ENCODE peak calls at places on chromosomes 2 and 18, in nine cellular contexts. One of them, this sample, is unnamed.

GRCh38 chr18:47847635-47848034 is 82.8 kb downstream of the SMAD2 start:
- DNase-seq in iris pigment epithelial cell: peak
- DNase-seq in AG08396: no peak
- DNase-seq in stimulated activated CD4-positive, alpha-beta T cell treated with anti-CD3 and anti-CD28 coated beads, Interleukin-1b, Interleukin-23, amount 100 ng/mL, for 1 hour: no peak
- DNase-seq in T-helper 17 cell: no peak
- DNase-seq in left ventricle myocardium superior: no peak
- DNase-seq in EH: no peak
- DNase-seq in T-helper 2 cell: no peak
- DNase-seq in adrenal gland: no peak
- DNase-seq in this sample: no peak

GRCh38 chr2:105769504-105769903 is 24.8 kb downstream of the NCK2 start:
- DNase-seq in iris pigment epithelial cell: no peak
- DNase-seq in AG08396: no peak
- DNase-seq in stimulated activated CD4-positive, alpha-beta T cell treated with anti-CD3 and anti-CD28 coated beads, Interleukin-1b, Interleukin-23, amount 100 ng/mL, for 1 hour: no peak
- DNase-seq in T-helper 17 cell: no peak
- DNase-seq in left ventricle myocardium superior: no peak
- DNase-seq in EH: no peak
- DNase-seq in T-helper 2 cell: no peak
- DNase-seq in adrenal gland: no peak
- DNase-seq in this sample: no peak

GRCh38 chr2:109383505-109384307 is 230.1 kb downstream of the SEPTIN10 start:
- DNase-seq in iris pigment epithelial cell: no peak
- DNase-seq in AG08396: no peak
- DNase-seq in stimulated activated CD4-positive, alpha-beta T cell treated with anti-CD3 and anti-CD28 coated beads, Interleukin-1b, Interleukin-23, amount 100 ng/mL, for 1 hour: no peak
- DNase-seq in T-helper 17 cell: no peak
- DNase-seq in left ventricle myocardium superior: no peak
- DNase-seq in EH: no peak
- DNase-seq in T-helper 2 cell: no peak
- DNase-seq in adrenal gland: no peak
- DNase-seq in this sample: no peak

GRCh38 chr2:61677942-61678341 is 139.8 kb upstream of the XPO1 start:
- DNase-seq in iris pigment epithelial cell: no peak
- DNase-seq in AG08396: no peak
- DNase-seq in stimulated activated CD4-positive, alpha-beta T cell treated with anti-CD3 and anti-CD28 coated beads, Interleukin-1b, Interleukin-23, amount 100 ng/mL, for 1 hour: no peak
- DNase-seq in T-helper 17 cell: no peak
- DNase-seq in left ventricle myocardium superior: no peak
- DNase-seq in EH: no peak
- DNase-seq in T-helper 2 cell: no peak
- DNase-seq in adrenal gland: no peak
- DNase-seq in this sample: no peak

GRCh38 chr2:23422089-23423061 is 37.4 kb downstream of the KLHL29 start:
- DNase-seq in iris pigment epithelial cell: no peak
- DNase-seq in AG08396: no peak
- DNase-seq in stimulated activated CD4-positive, alpha-beta T cell treated with anti-CD3 and anti-CD28 coated beads, Interleukin-1b, Interleukin-23, amount 100 ng/mL, for 1 hour: no peak
- DNase-seq in T-helper 17 cell: no peak
- DNase-seq in left ventricle myocardium superior: no peak
- DNase-seq in EH: no peak
- DNase-seq in T-helper 2 cell: no peak
- DNase-seq in adrenal gland: peak
- DNase-seq in this sample: no peak

GRCh38 chr2:118992740-118993391 is 50.9 kb downstream of the MARCO start:
- DNase-seq in iris pigment epithelial cell: no peak
- DNase-seq in AG08396: no peak
- DNase-seq in stimulated activated CD4-positive, alpha-beta T cell treated with anti-CD3 and anti-CD28 coated beads, Interleukin-1b, Interleukin-23, amount 100 ng/mL, for 1 hour: no peak
- DNase-seq in T-helper 17 cell: no peak
- DNase-seq in left ventricle myocardium superior: no peak
- DNase-seq in EH: no peak
- DNase-seq in T-helper 2 cell: no peak
- DNase-seq in adrenal gland: peak
- DNase-seq in this sample: no peak

GRCh38 chr2:133736674-133737073 is 168.4 kb upstream of the NCKAP5 start:
- DNase-seq in iris pigment epithelial cell: no peak
- DNase-seq in AG08396: no peak
- DNase-seq in stimulated activated CD4-positive, alpha-beta T cell treated with anti-CD3 and anti-CD28 coated beads, Interleukin-1b, Interleukin-23, amount 100 ng/mL, for 1 hour: no peak
- DNase-seq in T-helper 17 cell: no peak
- DNase-seq in left ventricle myocardium superior: no peak
- DNase-seq in EH: no peak
- DNase-seq in T-helper 2 cell: no peak
- DNase-seq in adrenal gland: no peak
- DNase-seq in this sample: no peak

GRCh38 chr2:20525041-20526035 is 78.5 kb downstream of the RHOB start:
- DNase-seq in iris pigment epithelial cell: peak
- DNase-seq in AG08396: peak
- DNase-seq in stimulated activated CD4-positive, alpha-beta T cell treated with anti-CD3 and anti-CD28 coated beads, Interleukin-1b, Interleukin-23, amount 100 ng/mL, for 1 hour: no peak
- DNase-seq in T-helper 17 cell: no peak
- DNase-seq in left ventricle myocardium superior: no peak
- DNase-seq in EH: peak
- DNase-seq in T-helper 2 cell: no peak
- DNase-seq in adrenal gland: peak
- DNase-seq in this sample: peak

GRCh38 chr2:234973008-234973407 is 21.2 kb downstream of the SH3BP4 start:
- DNase-seq in iris pigment epithelial cell: peak
- DNase-seq in AG08396: no peak
- DNase-seq in stimulated activated CD4-positive, alpha-beta T cell treated with anti-CD3 and anti-CD28 coated beads, Interleukin-1b, Interleukin-23, amount 100 ng/mL, for 1 hour: no peak
- DNase-seq in T-helper 17 cell: no peak
- DNase-seq in left ventricle myocardium superior: no peak
- DNase-seq in EH: peak
- DNase-seq in T-helper 2 cell: no peak
- DNase-seq in adrenal gland: no peak
- DNase-seq in this sample: no peak

GRCh38 chr2:218360453-218360852 is 3.8 kb downstream of the CATIP start:
- DNase-seq in iris pigment epithelial cell: no peak
- DNase-seq in AG08396: no peak
- DNase-seq in stimulated activated CD4-positive, alpha-beta T cell treated with anti-CD3 and anti-CD28 coated beads, Interleukin-1b, Interleukin-23, amount 100 ng/mL, for 1 hour: no peak
- DNase-seq in T-helper 17 cell: no peak
- DNase-seq in left ventricle myocardium superior: no peak
- DNase-seq in EH: no peak
- DNase-seq in T-helper 2 cell: no peak
- DNase-seq in adrenal gland: no peak
- DNase-seq in this sample: no peak

GRCh38 chr2:10987439-10987838 is 75.7 kb downstream of the KCNF1 start:
- DNase-seq in iris pigment epithelial cell: no peak
- DNase-seq in AG08396: no peak
- DNase-seq in stimulated activated CD4-positive, alpha-beta T cell treated with anti-CD3 and anti-CD28 coated beads, Interleukin-1b, Interleukin-23, amount 100 ng/mL, for 1 hour: no peak
- DNase-seq in T-helper 17 cell: no peak
- DNase-seq in left ventricle myocardium superior: no peak
- DNase-seq in EH: no peak
- DNase-seq in T-helper 2 cell: no peak
- DNase-seq in adrenal gland: no peak
- DNase-seq in this sample: no peak

GRCh38 chr2:47344890-47345583 is 57.9 kb upstream of the MSH2 start:
- DNase-seq in iris pigment epithelial cell: peak
- DNase-seq in AG08396: peak
- DNase-seq in stimulated activated CD4-positive, alpha-beta T cell treated with anti-CD3 and anti-CD28 coated beads, Interleukin-1b, Interleukin-23, amount 100 ng/mL, for 1 hour: no peak
- DNase-seq in T-helper 17 cell: no peak
- DNase-seq in left ventricle myocardium superior: peak
- DNase-seq in EH: peak
- DNase-seq in T-helper 2 cell: no peak
- DNase-seq in adrenal gland: peak
- DNase-seq in this sample: peak

GRCh38 chr2:56801214-56801613 is 617.4 kb downstream of the CCDC85A start:
- DNase-seq in iris pigment epithelial cell: no peak
- DNase-seq in AG08396: no peak
- DNase-seq in stimulated activated CD4-positive, alpha-beta T cell treated with anti-CD3 and anti-CD28 coated beads, Interleukin-1b, Interleukin-23, amount 100 ng/mL, for 1 hour: no peak
- DNase-seq in T-helper 17 cell: no peak
- DNase-seq in left ventricle myocardium superior: no peak
- DNase-seq in EH: no peak
- DNase-seq in T-helper 2 cell: no peak
- DNase-seq in adrenal gland: no peak
- DNase-seq in this sample: no peak

GRCh38 chr2:157940024-157940423 is 63.9 kb upstream of the ACVR1 start:
- DNase-seq in iris pigment epithelial cell: no peak
- DNase-seq in AG08396: no peak
- DNase-seq in stimulated activated CD4-positive, alpha-beta T cell treated with anti-CD3 and anti-CD28 coated beads, Interleukin-1b, Interleukin-23, amount 100 ng/mL, for 1 hour: no peak
- DNase-seq in T-helper 17 cell: no peak
- DNase-seq in left ventricle myocardium superior: no peak
- DNase-seq in EH: no peak
- DNase-seq in T-helper 2 cell: no peak
- DNase-seq in adrenal gland: no peak
- DNase-seq in this sample: no peak

GRCh38 chr2:158663796-158664195 is 131.3 kb upstream of the DAPL1 start:
- DNase-seq in iris pigment epithelial cell: no peak
- DNase-seq in AG08396: no peak
- DNase-seq in stimulated activated CD4-positive, alpha-beta T cell treated with anti-CD3 and anti-CD28 coated beads, Interleukin-1b, Interleukin-23, amount 100 ng/mL, for 1 hour: no peak
- DNase-seq in T-helper 17 cell: no peak
- DNase-seq in left ventricle myocardium superior: no peak
- DNase-seq in EH: no peak
- DNase-seq in T-helper 2 cell: no peak
- DNase-seq in adrenal gland: no peak
- DNase-seq in this sample: no peak

GRCh38 chr2:113240915-113241911 is 37.5 kb downstream of the PAX8 start:
- DNase-seq in iris pigment epithelial cell: peak
- DNase-seq in AG08396: peak
- DNase-seq in stimulated activated CD4-positive, alpha-beta T cell treated with anti-CD3 and anti-CD28 coated beads, Interleukin-1b, Interleukin-23, amount 100 ng/mL, for 1 hour: peak
- DNase-seq in T-helper 17 cell: no peak
- DNase-seq in left ventricle myocardium superior: peak
- DNase-seq in EH: peak
- DNase-seq in T-helper 2 cell: no peak
- DNase-seq in adrenal gland: peak
- DNase-seq in this sample: peak

GRCh38 chr2:101736861-101737291 is 39.4 kb downstream of the MAP4K4 start:
- DNase-seq in iris pigment epithelial cell: peak
- DNase-seq in AG08396: peak
- DNase-seq in stimulated activated CD4-positive, alpha-beta T cell treated with anti-CD3 and anti-CD28 coated beads, Interleukin-1b, Interleukin-23, amount 100 ng/mL, for 1 hour: no peak
- DNase-seq in T-helper 17 cell: no peak
- DNase-seq in left ventricle myocardium superior: no peak
- DNase-seq in EH: peak
- DNase-seq in T-helper 2 cell: no peak
- DNase-seq in adrenal gland: no peak
- DNase-seq in this sample: peak

GRCh38 chr2:99576775-99577174 is 87.0 kb upstream of the REV1 start:
- DNase-seq in iris pigment epithelial cell: no peak
- DNase-seq in AG08396: no peak
- DNase-seq in stimulated activated CD4-positive, alpha-beta T cell treated with anti-CD3 and anti-CD28 coated beads, Interleukin-1b, Interleukin-23, amount 100 ng/mL, for 1 hour: no peak
- DNase-seq in T-helper 17 cell: no peak
- DNase-seq in left ventricle myocardium superior: no peak
- DNase-seq in EH: no peak
- DNase-seq in T-helper 2 cell: no peak
- DNase-seq in adrenal gland: peak
- DNase-seq in this sample: no peak

GRCh38 chr2:147659051-147659450 is 185.8 kb upstream of the ACVR2A start:
- DNase-seq in iris pigment epithelial cell: no peak
- DNase-seq in AG08396: no peak
- DNase-seq in stimulated activated CD4-positive, alpha-beta T cell treated with anti-CD3 and anti-CD28 coated beads, Interleukin-1b, Interleukin-23, amount 100 ng/mL, for 1 hour: no peak
- DNase-seq in T-helper 17 cell: no peak
- DNase-seq in left ventricle myocardium superior: no peak
- DNase-seq in EH: peak
- DNase-seq in T-helper 2 cell: no peak
- DNase-seq in adrenal gland: no peak
- DNase-seq in this sample: no peak

GRCh38 chr2:221494556-221494955 is 77.5 kb downstream of the EPHA4 start:
- DNase-seq in iris pigment epithelial cell: peak
- DNase-seq in AG08396: no peak
- DNase-seq in stimulated activated CD4-positive, alpha-beta T cell treated with anti-CD3 and anti-CD28 coated beads, Interleukin-1b, Interleukin-23, amount 100 ng/mL, for 1 hour: no peak
- DNase-seq in T-helper 17 cell: no peak
- DNase-seq in left ventricle myocardium superior: no peak
- DNase-seq in EH: peak
- DNase-seq in T-helper 2 cell: no peak
- DNase-seq in adrenal gland: no peak
- DNase-seq in this sample: peak

GRCh38 chr18:4640349-4641012 is 185.4 kb upstream of the DLGAP1 start:
- DNase-seq in iris pigment epithelial cell: no peak
- DNase-seq in AG08396: no peak
- DNase-seq in stimulated activated CD4-positive, alpha-beta T cell treated with anti-CD3 and anti-CD28 coated beads, Interleukin-1b, Interleukin-23, amount 100 ng/mL, for 1 hour: no peak
- DNase-seq in T-helper 17 cell: no peak
- DNase-seq in left ventricle myocardium superior: no peak
- DNase-seq in EH: no peak
- DNase-seq in T-helper 2 cell: no peak
- DNase-seq in adrenal gland: no peak
- DNase-seq in this sample: no peak

GRCh38 chr2:239018291-239019192 is 170.7 kb downstream of the TWIST2 start:
- DNase-seq in iris pigment epithelial cell: no peak
- DNase-seq in AG08396: no peak
- DNase-seq in stimulated activated CD4-positive, alpha-beta T cell treated with anti-CD3 and anti-CD28 coated beads, Interleukin-1b, Interleukin-23, amount 100 ng/mL, for 1 hour: no peak
- DNase-seq in T-helper 17 cell: no peak
- DNase-seq in left ventricle myocardium superior: no peak
- DNase-seq in EH: no peak
- DNase-seq in T-helper 2 cell: no peak
- DNase-seq in adrenal gland: no peak
- DNase-seq in this sample: no peak

GRCh38 chr2:12897181-12897580 is 180.4 kb downstream of the TRIB2 start:
- DNase-seq in iris pigment epithelial cell: no peak
- DNase-seq in AG08396: no peak
- DNase-seq in stimulated activated CD4-positive, alpha-beta T cell treated with anti-CD3 and anti-CD28 coated beads, Interleukin-1b, Interleukin-23, amount 100 ng/mL, for 1 hour: no peak
- DNase-seq in T-helper 17 cell: no peak
- DNase-seq in left ventricle myocardium superior: no peak
- DNase-seq in EH: no peak
- DNase-seq in T-helper 2 cell: no peak
- DNase-seq in adrenal gland: no peak
- DNase-seq in this sample: no peak

This sample was measured in lung microvascular endothelial cell.